ENCODE peak calls at places on chromosomes 13 and 19, in nine cellular contexts. W, N, E, U, K, J, I, X and C are unnamed samples.

GRCh38 chr19:1822210-1822609 is 10.1 kb upstream of the ATP8B3 start:
- DNase-seq in W (no peak), N (no peak), E (no peak), U (no peak), K (no peak), J (no peak), I (no peak), X (no peak), C (no peak)

GRCh38 chr19:38270587-38271167 is 6.3 kb downstream of the SPINT2 start:
- DNase-seq in W (no peak), N (no peak), E (no peak), U (no peak), K (peak), J (no peak), I (no peak), X (peak), C (no peak)

GRCh38 chr13:84648069-84648640 is 765.9 kb upstream of the SLITRK1 start:
- DNase-seq in W (no peak), N (no peak), E (no peak), U (no peak), K (peak), J (no peak), I (no peak), X (no peak), C (no peak)

GRCh38 chr19:8321067-8321759 is at the start of the genes NDUFA7 and RPS28:
- DNase-seq in W (peak), N (peak), E (peak), U (peak), K (peak), J (peak), I (peak), X (peak), C (peak)

GRCh38 chr13:73870036-73870741 is 264.0 kb downstream of the KLF12 start:
- DNase-seq in W (no peak), N (no peak), E (no peak), U (no peak), K (peak), J (no peak), I (no peak), X (peak), C (no peak)

GRCh38 chr19:55613930-55614710 is 8.7 kb downstream of the ZNF865 start:
- DNase-seq in W (no peak), N (no peak), E (no peak), U (no peak), K (no peak), J (no peak), I (no peak), X (no peak), C (no peak)

GRCh38 chr13:49749852-49750251 is 42.6 kb downstream of the KPNA3 start:
- DNase-seq in W (no peak), N (no peak), E (no peak), U (no peak), K (peak), J (no peak), I (no peak), X (peak), C (no peak)

GRCh38 chr19:29873801-29874575 is 62.2 kb downstream of the CCNE1 start:
- DNase-seq in W (no peak), N (no peak), E (no peak), U (no peak), K (no peak), J (no peak), I (no peak), X (no peak), C (no peak)

GRCh38 chr19:14361824-14362223 is 19.4 kb upstream of the ADGRE5 start:
- DNase-seq in W (no peak), N (no peak), E (no peak), U (no peak), K (peak), J (peak), I (peak), X (no peak), C (no peak)

GRCh38 chr19:50500060-50500752 is 10.8 kb downstream of the JOSD2 start:
- DNase-seq in W (peak), N (no peak), E (peak), U (no peak), K (no peak), J (peak), I (peak), X (no peak), C (no peak)

GRCh38 chr13:45242070-45242469 is 41.2 kb upstream of the KCTD4 start:
- DNase-seq in W (no peak), N (no peak), E (no peak), U (no peak), K (peak), J (no peak), I (no peak), X (peak), C (no peak)

GRCh38 chr13:80341771-80342271 is 895 bp upstream of the SPRY2 start:
- DNase-seq in W (peak), N (peak), E (peak), U (peak), K (peak), J (peak), I (peak), X (peak), C (peak)

GRCh38 chr13:78247362-78247761 is 328.7 kb upstream of the EDNRB start:
- DNase-seq in W (no peak), N (no peak), E (no peak), U (no peak), K (peak), J (no peak), I (no peak), X (no peak), C (no peak)

GRCh38 chr13:112545866-112546265 is 42.1 kb downstream of the TUBGCP3 start:
- DNase-seq in W (no peak), N (no peak), E (no peak), U (no peak), K (peak), J (no peak), I (no peak), X (peak), C (no peak)

GRCh38 chr13:45143346-45143751 is 23.0 kb downstream of the GTF2F2 start:
- DNase-seq in W (no peak), N (no peak), E (no peak), U (no peak), K (peak), J (no peak), I (no peak), X (peak), C (no peak)

GRCh38 chr19:41324921-41325639 is 15.1 kb downstream of the CCDC97 start:
- DNase-seq in W (peak), N (no peak), E (peak), U (peak), K (peak), J (peak), I (peak), X (peak), C (peak)

GRCh38 chr13:26679945-26680516 is 80.6 kb downstream of the GPR12 start:
- DNase-seq in W (no peak), N (no peak), E (no peak), U (no peak), K (no peak), J (peak), I (peak), X (peak), C (no peak)

GRCh38 chr13:60351326-60351725 is 45.7 kb upstream of the TDRD3 start:
- DNase-seq in W (no peak), N (no peak), E (no peak), U (no peak), K (peak), J (no peak), I (no peak), X (peak), C (no peak)

GRCh38 chr19:46715620-46716012 is 1.3 kb downstream of the PRKD2 start:
- DNase-seq in W (no peak), N (no peak), E (no peak), U (no peak), K (no peak), J (no peak), I (no peak), X (no peak), C (peak)

GRCh38 chr13:36859259-36859658 is 40.2 kb downstream of the RFXAP start:
- DNase-seq in W (no peak), N (no peak), E (no peak), U (no peak), K (no peak), J (no peak), I (no peak), X (no peak), C (no peak)
- TF ChIP-seq CTCF in W (no peak), N (no peak), E (no peak), U (no peak), K (no peak), J (no peak), I (no peak), X (no peak), C (no peak)

GRCh38 chr13:109789262-109789661 is 2.9 kb upstream of the IRS2 start:
- DNase-seq in W (no peak), N (no peak), E (no peak), U (no peak), K (no peak), J (no peak), I (no peak), X (no peak), C (no peak)

GRCh38 chr13:109786457-109787134 is at the start of gene IRS2:
- DNase-seq in W (peak), N (peak), E (peak), U (peak), K (peak), J (peak), I (peak), X (peak), C (peak)

GRCh38 chr13:109788372-109789195 is 2.2 kb upstream of the IRS2 start:
- DNase-seq in W (no peak), N (no peak), E (no peak), U (no peak), K (no peak), J (no peak), I (no peak), X (no peak), C (no peak)

GRCh38 chr13:109785892-109786450 is 412 bp downstream of the IRS2 start:
- DNase-seq in W (no peak), N (no peak), E (no peak), U (no peak), K (no peak), J (no peak), I (no peak), X (no peak), C (no peak)

DNA sequence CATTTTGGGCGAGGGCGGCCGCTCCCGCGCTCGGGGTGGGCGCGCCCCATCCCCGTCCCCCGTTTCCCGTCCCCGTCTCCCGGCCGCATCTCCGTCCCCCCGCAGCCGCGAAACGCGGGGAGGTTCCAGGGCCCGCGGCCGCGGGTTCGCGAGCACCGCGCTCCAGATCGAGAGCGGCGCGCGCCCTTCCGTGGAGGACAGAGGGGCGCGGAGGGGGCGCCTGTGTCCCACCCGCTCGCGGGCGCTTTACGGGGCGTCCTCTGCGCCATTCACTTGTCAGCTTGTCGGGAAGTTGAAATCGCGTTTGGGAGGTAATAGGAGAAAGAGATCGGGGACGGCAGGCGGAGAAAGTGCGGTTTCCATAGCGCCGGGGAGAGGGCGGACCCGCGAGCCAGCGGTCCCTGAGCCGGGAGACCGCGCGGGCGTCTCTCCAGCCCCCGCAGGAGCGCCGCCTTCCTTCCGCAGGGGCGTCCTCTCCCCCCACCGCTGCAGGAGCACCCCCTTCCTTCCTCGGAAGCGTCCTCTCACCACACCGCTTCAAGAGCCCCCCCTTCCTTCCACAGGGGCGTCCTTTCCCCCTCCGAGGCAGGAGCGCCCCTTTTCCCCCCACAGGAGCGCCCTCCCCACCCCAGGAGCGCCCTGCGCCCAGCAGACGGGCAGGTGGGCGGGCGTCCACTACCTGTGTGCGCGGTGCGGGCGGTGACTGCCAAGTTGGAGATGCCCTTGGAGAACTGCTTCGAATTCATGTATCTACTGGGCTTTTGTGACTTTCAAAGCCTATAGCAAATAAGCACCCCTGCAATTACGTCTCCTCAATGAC is 962 bp upstream of the IRS2 start:
- DNase-seq in W (peak), N (peak), E (peak), U (peak), K (peak), J (peak), I (peak), X (peak), C (peak)
- TF ChIP-seq CTCF in W (no peak), N (no peak), E (no peak), U (no peak), K (no peak), J (no peak), I (no peak), X (no peak), C (no peak)

GRCh38 chr19:5803752-5804515 is 933 bp upstream of the NRTN start:
- DNase-seq in W (peak), N (peak), E (peak), U (peak), K (peak), J (peak), I (peak), X (peak), C (no peak)

GRCh38 chr19:5806905-5807304 is 2.0 kb downstream of the NRTN start:
- DNase-seq in W (no peak), N (no peak), E (no peak), U (no peak), K (no peak), J (no peak), I (no peak), X (no peak), C (no peak)

GRCh38 chr19:5804516-5805464 is at the start of gene NRTN:
- DNase-seq in W (no peak), N (no peak), E (no peak), U (peak), K (no peak), J (peak), I (peak), X (no peak), C (no peak)

GRCh38 chr19:5806133-5806489 is 1.2 kb downstream of the NRTN start:
- DNase-seq in W (no peak), N (no peak), E (no peak), U (no peak), K (no peak), J (no peak), I (no peak), X (no peak), C (no peak)

DNA sequence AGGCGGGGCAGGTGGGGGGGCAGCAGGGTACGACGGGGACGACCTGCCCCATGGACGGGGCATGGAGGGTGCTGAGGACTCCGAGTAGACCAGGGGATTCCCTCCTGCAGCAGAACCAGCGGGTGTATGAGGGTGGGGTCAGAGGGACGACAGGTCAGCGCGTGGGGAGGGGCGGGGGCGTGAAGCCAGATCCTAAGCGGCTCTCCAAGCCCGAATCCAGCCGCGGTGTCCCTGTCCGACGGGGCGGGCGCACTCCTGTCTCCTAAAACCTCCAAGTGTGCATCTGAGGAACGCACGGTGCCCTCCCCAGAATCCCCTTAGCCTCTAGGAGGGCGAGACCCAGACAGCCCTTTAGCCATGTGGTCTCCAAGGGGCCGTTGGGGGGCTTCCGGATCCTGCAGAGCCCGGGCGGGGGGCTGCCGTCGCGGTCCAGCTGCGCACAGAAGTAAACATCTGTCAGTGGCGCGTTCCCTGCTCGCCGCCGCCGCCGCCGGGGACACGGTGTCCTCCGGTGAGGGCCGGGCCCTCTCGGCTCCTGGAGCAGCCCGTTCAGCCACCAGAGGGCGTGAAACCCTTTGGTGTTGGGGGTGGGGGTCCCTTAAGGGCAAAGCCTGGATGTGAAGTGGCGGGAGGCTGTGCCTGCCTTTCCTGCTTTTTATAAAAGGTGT is 732 bp downstream of the NRTN start:
- DNase-seq in W (no peak), N (peak), E (peak), U (peak), K (peak), J (peak), I (peak), X (peak), C (no peak)
- TF ChIP-seq CTCF in W (peak), N (peak), E (peak), U (peak), K (peak), J (peak), I (peak), X (peak), C (peak)

GRCh38 chr13:91162180-91162579 is 185.3 kb upstream of the MIR17HG start:
- DNase-seq in W (no peak), N (no peak), E (no peak), U (no peak), K (no peak), J (no peak), I (peak), X (no peak), C (no peak)
- TF ChIP-seq CTCF in W (no peak), N (no peak), E (no peak), U (no peak), K (no peak), J (peak), I (no peak), X (no peak), C (no peak)

GRCh38 chr19:11964496-11964857 is 363 bp upstream of the ZNF763 start:
- DNase-seq in W (no peak), N (no peak), E (no peak), U (peak), K (no peak), J (no peak), I (peak), X (no peak), C (no peak)
- TF ChIP-seq CTCF in W (peak), N (no peak), E (no peak), U (peak), K (peak), J (no peak), I (no peak), X (peak), C (no peak)